ENCODE peak calls at places on chromosomes 2 and 18, in eight cellular contexts. One of them, this sample, is unnamed.

GRCh38 chr2:79162132-79162531 is 2.6 kb upstream of the REG3A start:
- DNase-seq in glomerular endothelial cell: no peak
- DNase-seq in activated CD4-positive, alpha-beta T cell treated with anti-CD3 and anti-CD28 coated beads for 4 hours: no peak
- DNase-seq in D341Med: no peak
- DNase-seq in neural progenitor cell: no peak
- DNase-seq in HS-5: no peak
- DNase-seq in heart left ventricle: no peak
- DNase-seq in right cardiac atrium: no peak
- DNase-seq in this sample: no peak

GRCh38 chr18:76955529-76956170 is 133.3 kb downstream of the ZNF236 start:
- DNase-seq in glomerular endothelial cell: no peak
- DNase-seq in activated CD4-positive, alpha-beta T cell treated with anti-CD3 and anti-CD28 coated beads for 4 hours: no peak
- DNase-seq in D341Med: no peak
- DNase-seq in neural progenitor cell: no peak
- DNase-seq in HS-5: no peak
- DNase-seq in heart left ventricle: no peak
- DNase-seq in right cardiac atrium: peak; percentile 46
- DNase-seq in this sample: no peak

GRCh38 chr18:48100168-48100495 is 169.7 kb upstream of the SMAD2 start:
- DNase-seq in glomerular endothelial cell: no peak
- DNase-seq in activated CD4-positive, alpha-beta T cell treated with anti-CD3 and anti-CD28 coated beads for 4 hours: no peak
- DNase-seq in D341Med: no peak
- DNase-seq in neural progenitor cell: no peak
- DNase-seq in HS-5: no peak
- DNase-seq in heart left ventricle: no peak
- DNase-seq in right cardiac atrium: no peak
- DNase-seq in this sample: no peak

GRCh38 chr2:163664610-163665009 is 71.2 kb downstream of the FIGN start:
- DNase-seq in glomerular endothelial cell: no peak
- DNase-seq in activated CD4-positive, alpha-beta T cell treated with anti-CD3 and anti-CD28 coated beads for 4 hours: no peak
- DNase-seq in D341Med: no peak
- DNase-seq in neural progenitor cell: no peak
- DNase-seq in HS-5: peak; percentile 43
- DNase-seq in heart left ventricle: no peak
- DNase-seq in right cardiac atrium: no peak
- DNase-seq in this sample: no peak

GRCh38 chr18:14940738-14941137 is 192.8 kb downstream of the ANKRD30B start:
- DNase-seq in glomerular endothelial cell: no peak
- DNase-seq in activated CD4-positive, alpha-beta T cell treated with anti-CD3 and anti-CD28 coated beads for 4 hours: no peak
- DNase-seq in D341Med: no peak
- DNase-seq in neural progenitor cell: no peak
- DNase-seq in HS-5: no peak
- DNase-seq in heart left ventricle: no peak
- DNase-seq in right cardiac atrium: no peak
- DNase-seq in this sample: no peak

GRCh38 chr18:13540783-13541182 is 185.6 kb downstream of the FAM210A start:
- DNase-seq in glomerular endothelial cell: no peak
- DNase-seq in activated CD4-positive, alpha-beta T cell treated with anti-CD3 and anti-CD28 coated beads for 4 hours: peak; percentile 6
- DNase-seq in D341Med: no peak
- DNase-seq in neural progenitor cell: no peak
- DNase-seq in HS-5: no peak
- DNase-seq in heart left ventricle: no peak
- DNase-seq in right cardiac atrium: no peak
- DNase-seq in this sample: no peak

GRCh38 chr2:9307505-9307904 is 100.9 kb downstream of the ASAP2 start:
- DNase-seq in glomerular endothelial cell: no peak
- DNase-seq in activated CD4-positive, alpha-beta T cell treated with anti-CD3 and anti-CD28 coated beads for 4 hours: no peak
- DNase-seq in D341Med: no peak
- DNase-seq in neural progenitor cell: no peak
- DNase-seq in HS-5: no peak
- DNase-seq in heart left ventricle: no peak
- DNase-seq in right cardiac atrium: no peak
- DNase-seq in this sample: no peak

GRCh38 chr2:150464270-150464669 is 23.2 kb downstream of the RND3 start:
- DNase-seq in glomerular endothelial cell: no peak
- DNase-seq in activated CD4-positive, alpha-beta T cell treated with anti-CD3 and anti-CD28 coated beads for 4 hours: no peak
- DNase-seq in D341Med: no peak
- DNase-seq in neural progenitor cell: no peak
- DNase-seq in HS-5: no peak
- DNase-seq in heart left ventricle: no peak
- DNase-seq in right cardiac atrium: no peak
- DNase-seq in this sample: no peak

GRCh38 chr2:18167871-18168270 is 289.4 kb downstream of the KCNS3 start:
- DNase-seq in glomerular endothelial cell: no peak
- DNase-seq in activated CD4-positive, alpha-beta T cell treated with anti-CD3 and anti-CD28 coated beads for 4 hours: no peak
- DNase-seq in D341Med: no peak
- DNase-seq in neural progenitor cell: no peak
- DNase-seq in HS-5: no peak
- DNase-seq in heart left ventricle: no peak
- DNase-seq in right cardiac atrium: no peak
- DNase-seq in this sample: no peak

GRCh38 chr2:220460257-220460985 is 833.0 kb downstream of the SLC4A3 start:
- DNase-seq in glomerular endothelial cell: no peak
- DNase-seq in activated CD4-positive, alpha-beta T cell treated with anti-CD3 and anti-CD28 coated beads for 4 hours: no peak
- DNase-seq in D341Med: no peak
- DNase-seq in neural progenitor cell: peak; percentile 21
- DNase-seq in HS-5: no peak
- DNase-seq in heart left ventricle: no peak
- DNase-seq in right cardiac atrium: no peak
- DNase-seq in this sample: no peak

GRCh38 chr18:51568151-51568550 is 370.7 kb upstream of the MEX3C start:
- DNase-seq in glomerular endothelial cell: no peak
- DNase-seq in activated CD4-positive, alpha-beta T cell treated with anti-CD3 and anti-CD28 coated beads for 4 hours: no peak
- DNase-seq in D341Med: no peak
- DNase-seq in neural progenitor cell: no peak
- DNase-seq in HS-5: no peak
- DNase-seq in heart left ventricle: no peak
- DNase-seq in right cardiac atrium: no peak
- DNase-seq in this sample: no peak

GRCh38 chr2:164620873-164621760 is at the start of gene GRB14:
- DNase-seq in glomerular endothelial cell: no peak
- DNase-seq in activated CD4-positive, alpha-beta T cell treated with anti-CD3 and anti-CD28 coated beads for 4 hours: no peak
- DNase-seq in D341Med: peak; percentile 74
- DNase-seq in neural progenitor cell: peak; percentile 72
- DNase-seq in HS-5: no peak
- DNase-seq in heart left ventricle: peak; percentile 65
- DNase-seq in right cardiac atrium: peak; percentile 72
- DNase-seq in this sample: no peak

GRCh38 chr18:49560277-49561126 is 1.4 kb upstream of the LIPG start:
- DNase-seq in glomerular endothelial cell: no peak
- DNase-seq in activated CD4-positive, alpha-beta T cell treated with anti-CD3 and anti-CD28 coated beads for 4 hours: no peak
- DNase-seq in D341Med: peak; percentile 75
- DNase-seq in neural progenitor cell: peak; percentile 56
- DNase-seq in HS-5: no peak
- DNase-seq in heart left ventricle: no peak
- DNase-seq in right cardiac atrium: peak; percentile 57
- DNase-seq in this sample: no peak

GRCh38 chr2:42851740-42852250 is 59.4 kb upstream of the HAAO start:
- DNase-seq in glomerular endothelial cell: no peak
- DNase-seq in activated CD4-positive, alpha-beta T cell treated with anti-CD3 and anti-CD28 coated beads for 4 hours: no peak
- DNase-seq in D341Med: no peak
- DNase-seq in neural progenitor cell: no peak
- DNase-seq in HS-5: no peak
- DNase-seq in heart left ventricle: no peak
- DNase-seq in right cardiac atrium: no peak
- DNase-seq in this sample: no peak

GRCh38 chr2:37274354-37274965 is 43.0 kb downstream of the NDUFAF7 start:
- DNase-seq in glomerular endothelial cell: no peak
- DNase-seq in activated CD4-positive, alpha-beta T cell treated with anti-CD3 and anti-CD28 coated beads for 4 hours: no peak
- DNase-seq in D341Med: no peak
- DNase-seq in neural progenitor cell: no peak
- DNase-seq in HS-5: no peak
- DNase-seq in heart left ventricle: no peak
- DNase-seq in right cardiac atrium: no peak
- DNase-seq in this sample: no peak

GRCh38 chr2:173520918-173521317 is 166.2 kb downstream of the CDCA7 start:
- DNase-seq in glomerular endothelial cell: no peak
- DNase-seq in activated CD4-positive, alpha-beta T cell treated with anti-CD3 and anti-CD28 coated beads for 4 hours: no peak
- DNase-seq in D341Med: no peak
- DNase-seq in neural progenitor cell: no peak
- DNase-seq in HS-5: no peak
- DNase-seq in heart left ventricle: no peak
- DNase-seq in right cardiac atrium: no peak
- DNase-seq in this sample: no peak

GRCh38 chr2:183991973-183992372 is 606.4 kb upstream of the ZNF804A start:
- DNase-seq in glomerular endothelial cell: no peak
- DNase-seq in activated CD4-positive, alpha-beta T cell treated with anti-CD3 and anti-CD28 coated beads for 4 hours: no peak
- DNase-seq in D341Med: no peak
- DNase-seq in neural progenitor cell: no peak
- DNase-seq in HS-5: no peak
- DNase-seq in heart left ventricle: no peak
- DNase-seq in right cardiac atrium: no peak
- DNase-seq in this sample: no peak

GRCh38 chr2:111950241-111950640 is 51.8 kb downstream of the MERTK start:
- DNase-seq in glomerular endothelial cell: no peak
- DNase-seq in activated CD4-positive, alpha-beta T cell treated with anti-CD3 and anti-CD28 coated beads for 4 hours: no peak
- DNase-seq in D341Med: no peak
- DNase-seq in neural progenitor cell: no peak
- DNase-seq in HS-5: no peak
- DNase-seq in heart left ventricle: no peak
- DNase-seq in right cardiac atrium: no peak
- DNase-seq in this sample: no peak

GRCh38 chr18:11905613-11906012 is 2.5 kb downstream of the MPPE1 start:
- DNase-seq in glomerular endothelial cell: no peak
- DNase-seq in activated CD4-positive, alpha-beta T cell treated with anti-CD3 and anti-CD28 coated beads for 4 hours: no peak
- DNase-seq in D341Med: no peak
- DNase-seq in neural progenitor cell: no peak
- DNase-seq in HS-5: no peak
- DNase-seq in heart left ventricle: no peak
- DNase-seq in right cardiac atrium: no peak
- DNase-seq in this sample: no peak

GRCh38 chr2:71603311-71603794 is 150.0 kb downstream of the DYSF start:
- DNase-seq in glomerular endothelial cell: no peak
- DNase-seq in activated CD4-positive, alpha-beta T cell treated with anti-CD3 and anti-CD28 coated beads for 4 hours: no peak
- DNase-seq in D341Med: no peak
- DNase-seq in neural progenitor cell: no peak
- DNase-seq in HS-5: no peak
- DNase-seq in heart left ventricle: peak; percentile 30
- DNase-seq in right cardiac atrium: peak; percentile 77
- DNase-seq in this sample: peak; percentile 46

GRCh38 chr2:218252509-218253247 is 8.1 kb upstream of the GPBAR1 start:
- DNase-seq in glomerular endothelial cell: no peak
- DNase-seq in activated CD4-positive, alpha-beta T cell treated with anti-CD3 and anti-CD28 coated beads for 4 hours: no peak
- DNase-seq in D341Med: no peak
- DNase-seq in neural progenitor cell: no peak
- DNase-seq in HS-5: no peak
- DNase-seq in heart left ventricle: no peak
- DNase-seq in right cardiac atrium: no peak
- DNase-seq in this sample: no peak

GRCh38 chr2:219573166-219573565 is 1.1 kb downstream of the INHA start:
- DNase-seq in glomerular endothelial cell: no peak
- DNase-seq in activated CD4-positive, alpha-beta T cell treated with anti-CD3 and anti-CD28 coated beads for 4 hours: no peak
- DNase-seq in D341Med: no peak
- DNase-seq in neural progenitor cell: no peak
- DNase-seq in HS-5: no peak
- DNase-seq in heart left ventricle: no peak
- DNase-seq in right cardiac atrium: no peak
- DNase-seq in this sample: no peak

GRCh38 chr2:71591044-71591443 is 137.7 kb downstream of the DYSF start:
- DNase-seq in glomerular endothelial cell: no peak
- DNase-seq in activated CD4-positive, alpha-beta T cell treated with anti-CD3 and anti-CD28 coated beads for 4 hours: no peak
- DNase-seq in D341Med: no peak
- DNase-seq in neural progenitor cell: no peak
- DNase-seq in HS-5: no peak
- DNase-seq in heart left ventricle: no peak
- DNase-seq in right cardiac atrium: no peak
- DNase-seq in this sample: no peak